ENCODE peak calls at places on chromosomes 1 and 21, in six cellular contexts. P is lung, T is Right ventricle myocardium inferior, C is KG1, J is A549, K is breast epithelium. Q is an unnamed sample.

GRCh38 chr1:116489231-116489697 is 81.6 kb downstream of the CD58 start:
- DNase-seq in C (no peak), J (no peak), T (no peak), K (peak), P (no peak), Q (peak)

GRCh38 chr21:29887313-29888009 is 52.3 kb downstream of the GRIK1 start:
- DNase-seq in J (no peak), C (no peak), K (no peak), T (no peak), P (no peak), Q (no peak)

GRCh38 chr1:172167801-172168596 is 252.5 kb upstream of the C1orf105 start:
- DNase-seq in K (no peak), C (no peak), J (no peak), P (no peak), T (no peak), Q (peak)

GRCh38 chr1:117371436-117372151 is 4.3 kb downstream of the MAN1A2 start:
- DNase-seq in T (no peak), P (no peak), C (no peak), K (no peak), J (no peak), Q (no peak)

GRCh38 chr1:111275079-111275478 is 15.6 kb upstream of the CHIA start:
- DNase-seq in P (peak), J (no peak), C (no peak), T (peak), K (peak), Q (peak)

GRCh38 chr1:5746611-5747427 is 245.4 kb downstream of the NPHP4 start:
- DNase-seq in J (no peak), P (no peak), C (no peak), T (no peak), K (no peak), Q (no peak)

GRCh38 chr1:101474039-101474665 is 237.3 kb downstream of the S1PR1 start:
- DNase-seq in T (no peak), C (no peak), K (no peak), J (no peak), P (no peak), Q (peak)

GRCh38 chr21:29475329-29475728 is 176.6 kb downstream of the BACH1 start:
- DNase-seq in J (no peak), K (no peak), P (no peak), C (no peak), T (no peak), Q (no peak)

GRCh38 chr1:7407980-7408770 is 362.9 kb upstream of the VAMP3 start:
- DNase-seq in C (no peak), T (peak), P (no peak), K (peak), J (no peak), Q (no peak)

GRCh38 chr1:116104667-116105066 is 6.5 kb upstream of the MAB21L3 start:
- DNase-seq in J (no peak), T (no peak), P (no peak), C (no peak), K (no peak), Q (no peak)